ENCODE peak calls at places on chromosomes 1 and 21, in ten cellular contexts. G, Q, T, S, A, W, L, C, K and X are unnamed samples.

GRCh38 chr1:15939181-15940109 is 36.5 kb downstream of the ZBTB17 start:
- DNase-seq in C (no peak), Q (no peak), S (no peak), T (no peak), G (no peak), K (no peak), W (peak; percentile 66), A (no peak), L (no peak), X (no peak)

GRCh38 chr1:42420911-42421585 is 34.8 kb downstream of the ZMYND12 start:
- DNase-seq in C (peak; percentile 37), T (no peak), A (no peak), W (peak; percentile 79), K (peak; percentile 97), Q (peak; percentile 98), S (peak; percentile 98), G (peak; percentile 45), L (peak; percentile 93), X (no peak)

GRCh38 chr1:180168786-180169640 is 14.3 kb downstream of the QSOX1 start:
- DNase-seq in T (peak; percentile 35), W (peak; percentile 84), G (no peak), K (peak; percentile 53), A (peak; percentile 55), C (no peak), S (peak; percentile 26), L (peak; percentile 75), Q (no peak), X (peak; percentile 72)

GRCh38 chr1:234887026-234887910 is 241.4 kb downstream of the TOMM20 start:
- DNase-seq in L (no peak), A (no peak), Q (peak; percentile 46), W (no peak), G (no peak), K (no peak), S (peak; percentile 23), C (no peak), T (no peak), X (no peak)

GRCh38 chr1:58816072-58816746 is 32.4 kb upstream of the JUN start:
- DNase-seq in Q (peak; percentile 85), K (peak; percentile 92), G (peak; percentile 82), T (peak; percentile 87), L (peak; percentile 85), A (peak; percentile 95), C (peak; percentile 93), S (peak; percentile 63), W (peak; percentile 90), X (peak; percentile 80)

GRCh38 chr1:194056169-194056568 is 869.8 kb upstream of the B3GALT2 start:
- DNase-seq in W (no peak), C (no peak), S (no peak), L (no peak), T (no peak), K (peak; percentile 43), A (no peak), G (no peak), Q (no peak), X (no peak)

GRCh38 chr1:4726620-4727341 is 72.4 kb downstream of the AJAP1 start:
- DNase-seq in G (no peak), W (no peak), S (peak; percentile 46), A (no peak), T (no peak), L (no peak), K (no peak), Q (no peak), C (no peak), X (no peak)

GRCh38 chr1:223704921-223705878 is 7.1 kb upstream of the CAPN2 start:
- DNase-seq in C (no peak), A (no peak), L (no peak), W (no peak), G (no peak), Q (peak; percentile 71), K (peak; percentile 87), T (no peak), S (no peak), X (no peak)

GRCh38 chr1:246221390-246222240 is 285.5 kb downstream of the SMYD3 start:
- DNase-seq in S (no peak), W (no peak), G (no peak), Q (no peak), C (no peak), K (no peak), A (no peak), L (no peak), T (no peak), X (no peak)

GRCh38 chr1:1239624-1240347 is 6.7 kb downstream of the C1QTNF12 start:
- DNase-seq in K (no peak), W (no peak), C (no peak), G (no peak), L (no peak), T (no peak), A (no peak), Q (no peak), S (no peak), X (no peak)

GRCh38 chr1:33256701-33257387 is 552 bp downstream of the ZNF362 start:
- DNase-seq in K (peak; percentile 73), C (peak; percentile 71), T (peak; percentile 40), L (peak; percentile 52), Q (peak; percentile 67), G (peak; percentile 47), S (peak; percentile 30), A (no peak), W (peak; percentile 84), X (peak; percentile 66)

GRCh38 chr1:170537798-170538503 is 6.0 kb downstream of the GORAB start:
- DNase-seq in T (no peak), W (no peak), C (no peak), Q (peak; percentile 63), G (no peak), K (peak; percentile 63), A (no peak), L (no peak), S (no peak), X (no peak)

GRCh38 chr1:17359031-17359430 is 13.0 kb upstream of the PADI6 start:
- DNase-seq in C (no peak), T (no peak), K (no peak), L (no peak), A (no peak), W (no peak), Q (no peak), G (no peak), S (no peak), X (no peak)

GRCh38 chr1:154729031-154729442 is 121.1 kb upstream of the ADAR start:
- DNase-seq in T (no peak), S (no peak), Q (peak; percentile 60), W (no peak), A (no peak), L (peak; percentile 38), C (no peak), G (no peak), K (peak; percentile 72), X (no peak)

GRCh38 chr21:42537106-42537742 is 23.6 kb downstream of the SLC37A1 start:
- DNase-seq in A (no peak), G (no peak), L (no peak), S (no peak), Q (no peak), T (no peak), W (no peak), C (no peak), K (no peak), X (peak; percentile 19)

GRCh38 chr1:1832151-1832550 is 53.9 kb upstream of the NADK start:
- DNase-seq in C (no peak), W (no peak), S (no peak), Q (no peak), K (no peak), G (no peak), T (no peak), L (no peak), A (peak; percentile 42), X (no peak)

GRCh38 chr1:55384589-55385136 is 169.5 kb upstream of the USP24 start:
- DNase-seq in C (no peak), T (no peak), L (no peak), W (no peak), A (no peak), K (no peak), Q (no peak), S (no peak), G (no peak), X (no peak)